ENCODE peak calls at places on chromosomes 7 and 10, in nine cellular contexts. H, C, D, W, M, L, G, K and A are unnamed samples.
A peak's percentile ranks its signal among the peaks of the same experiment; 100 is the strongest.

GRCh38 chr10:114400091-114400490 is 4.2 kb downstream of the AFAP1L2 start:
- DNase-seq in M (no peak), L (no peak), C (no peak), W (no peak), K (no peak), G (no peak), D (no peak), H (no peak), A (no peak)

GRCh38 chr7:134946260-134946659 is 40.0 kb upstream of the AGBL3 start:
- DNase-seq in G (peak; percentile 40), L (no peak), K (no peak), C (no peak), M (no peak), W (no peak), D (no peak), H (no peak), A (no peak)

GRCh38 chr10:133481086-133481643 is 27.4 kb downstream of the SCART1 start:
- DNase-seq in G (no peak), M (no peak), D (no peak), H (no peak), L (no peak), C (no peak), K (no peak), W (no peak), A (no peak)

GRCh38 chr7:102061354-102061945 is 225.2 kb upstream of the SH2B2 start:
- DNase-seq in W (no peak), L (no peak), G (no peak), K (no peak), H (no peak), M (no peak), D (no peak), C (no peak), A (no peak)

GRCh38 chr10:84205853-84206513 is 11.6 kb downstream of the CDHR1 start:
- DNase-seq in K (no peak), H (no peak), L (no peak), C (no peak), W (no peak), M (no peak), G (no peak), D (no peak), A (no peak)

GRCh38 chr10:96613565-96613964 is 26.8 kb upstream of the TM9SF3 start:
- DNase-seq in K (no peak), D (no peak), G (no peak), H (no peak), W (no peak), M (no peak), L (no peak), C (no peak), A (no peak)

GRCh38 chr7:130332259-130333053 is 12.2 kb upstream of the CPA5 start:
- DNase-seq in K (no peak), W (no peak), H (no peak), D (no peak), L (no peak), G (no peak), M (no peak), C (no peak), A (no peak)

GRCh38 chr10:97713828-97714400 is 384 bp downstream of the MARVELD1 start:
- DNase-seq in K (peak; percentile 54), G (peak; percentile 73), D (peak; percentile 63), C (peak; percentile 67), M (peak; percentile 79), W (peak; percentile 76), H (no peak), L (peak; percentile 51), A (peak; percentile 65)

GRCh38 chr7:10720042-10720441 is 253.6 kb upstream of the PHF14 start:
- DNase-seq in W (no peak), L (peak; percentile 8), D (no peak), M (no peak), C (no peak), H (no peak), K (no peak), G (no peak), A (no peak)

GRCh38 chr7:4825081-4825480 is 36.7 kb downstream of the PAPOLB start:
- DNase-seq in W (no peak), G (no peak), D (no peak), C (no peak), L (no peak), H (no peak), M (no peak), K (no peak), A (no peak)

GRCh38 chr7:27419581-27420177 is 177.1 kb downstream of the EVX1 start:
- DNase-seq in M (no peak), D (no peak), G (peak; percentile 38), K (no peak), W (no peak), L (no peak), C (no peak), H (no peak), A (no peak)

GRCh38 chr10:16819026-16819425 is 1.8 kb upstream of the RSU1 start:
- DNase-seq in M (no peak), K (no peak), C (no peak), W (no peak), D (no peak), G (no peak), L (no peak), H (no peak), A (no peak)

GRCh38 chr7:72403677-72404076 is 8.5 kb downstream of the CALN1 start:
- DNase-seq in C (no peak), D (no peak), W (no peak), K (no peak), L (no peak), H (no peak), M (no peak), G (no peak), A (no peak)

GRCh38 chr7:17680943-17681351 is 259.3 kb downstream of the SNX13 start:
- DNase-seq in K (no peak), M (peak; percentile 64), D (peak; percentile 14), C (no peak), L (peak; percentile 52), W (no peak), G (peak; percentile 75), H (no peak), A (no peak)

GRCh38 chr7:132709971-132710567 is 133.8 kb upstream of the PLXNA4 start:
- DNase-seq in M (peak; percentile 6), K (peak; percentile 23), L (peak; percentile 20), D (no peak), G (peak; percentile 66), H (no peak), C (no peak), W (peak; percentile 20), A (no peak)

GRCh38 chr10:46543379-46544014 is 13.0 kb downstream of the GPRIN2 start:
- DNase-seq in D (no peak), L (no peak), H (no peak), M (no peak), K (no peak), W (peak; percentile 13), G (no peak), C (peak; percentile 1), A (no peak)

GRCh38 chr7:5088906-5089305 is 43.2 kb downstream of the RBAK start:
- DNase-seq in H (no peak), W (no peak), D (no peak), M (no peak), L (no peak), C (no peak), G (no peak), K (no peak), A (no peak)

GRCh38 chr7:2606539-2606936 is 25.2 kb upstream of the TTYH3 start:
- DNase-seq in D (no peak), L (no peak), C (no peak), H (no peak), K (no peak), G (no peak), M (no peak), W (no peak), A (no peak)

GRCh38 chr10:43044444-43045245 is 32.2 kb upstream of the RET start:
- DNase-seq in K (no peak), L (no peak), G (no peak), W (no peak), D (no peak), H (no peak), M (peak; percentile 77), C (peak; percentile 2), A (no peak)